ENCODE peak calls at places on chromosomes 5 and 9, in four cellular contexts. H, W, E and U are unnamed samples.

GRCh38 chr5:110561510-110561909 is 165.0 kb downstream of the TMEM232 start:
- DNase-seq in H (no peak), W (no peak), E (no peak), U (no peak)

GRCh38 chr5:135462304-135462703 is 10.2 kb upstream of the TIFAB start:
- DNase-seq in H (peak), W (peak), E (peak), U (no peak)

GRCh38 chr5:54135042-54135441 is 175.3 kb downstream of the ARL15 start:
- DNase-seq in H (no peak), W (no peak), E (no peak), U (no peak)

GRCh38 chr5:111197523-111197922 is 26.7 kb upstream of the CAMK4 start:
- DNase-seq in H (no peak), W (no peak), E (no peak), U (peak)

GRCh38 chr9:98995059-98995665 is 51.5 kb downstream of the COL15A1 start:
- DNase-seq in H (no peak), W (no peak), E (peak), U (peak)

GRCh38 chr5:53323511-53323910 is 156.9 kb upstream of the FST start:
- DNase-seq in H (no peak), W (no peak), E (no peak), U (no peak)

GRCh38 chr9:14228602-14229001 is 85.3 kb downstream of the NFIB start:
- DNase-seq in H (no peak), W (no peak), E (no peak), U (no peak)

GRCh38 chr5:37552770-37553719 is 173.9 kb downstream of the WDR70 start:
- DNase-seq in H (no peak), W (no peak), E (no peak), U (no peak)